ENCODE peak calls at places on chromosomes 4 and X, in nine cellular contexts. One of them, this sample, is unnamed.

GRCh38 chrX:74465424-74465823 is 44.1 kb downstream of the SLC16A2 start:
- DNase-seq in ovary: no peak
- DNase-seq in neural progenitor cell: no peak
- DNase-seq in cardiac muscle cell: no peak
- DNase-seq in Calu3: no peak
- DNase-seq in GM06990: no peak
- DNase-seq in nephron progenitor cell: no peak
- DNase-seq in upper lobe of right lung: no peak
- DNase-seq in spleen: no peak
- DNase-seq in this sample: no peak

GRCh38 chr4:140243345-140243753 is 89.4 kb upstream of the MAML3 start:
- DNase-seq in ovary: no peak
- DNase-seq in cardiac muscle cell: peak
- DNase-seq in Calu3: no peak
- DNase-seq in spleen: peak
- DNase-seq in nephron progenitor cell: peak
- DNase-seq in GM06990: peak
- DNase-seq in upper lobe of right lung: peak
- DNase-seq in neural progenitor cell: peak
- DNase-seq in this sample: no peak

GRCh38 chrX:104118765-104119164 is 6.4 kb downstream of the ZCCHC18 start:
- DNase-seq in neural progenitor cell: no peak
- DNase-seq in spleen: no peak
- DNase-seq in Calu3: no peak
- DNase-seq in cardiac muscle cell: no peak
- DNase-seq in ovary: no peak
- DNase-seq in nephron progenitor cell: no peak
- DNase-seq in upper lobe of right lung: no peak
- DNase-seq in GM06990: no peak
- DNase-seq in this sample: no peak

GRCh38 chr4:20273793-20274192 is 22.1 kb downstream of the SLIT2 start:
- DNase-seq in cardiac muscle cell: no peak
- DNase-seq in neural progenitor cell: peak
- DNase-seq in nephron progenitor cell: peak
- DNase-seq in spleen: no peak
- DNase-seq in Calu3: no peak
- DNase-seq in GM06990: no peak
- DNase-seq in upper lobe of right lung: no peak
- DNase-seq in ovary: no peak
- DNase-seq in this sample: no peak

GRCh38 chr4:110540606-110541440 is 64.9 kb downstream of the ENPEP start:
- DNase-seq in Calu3: no peak
- DNase-seq in upper lobe of right lung: no peak
- DNase-seq in ovary: no peak
- DNase-seq in neural progenitor cell: no peak
- DNase-seq in nephron progenitor cell: no peak
- DNase-seq in cardiac muscle cell: no peak
- DNase-seq in spleen: no peak
- DNase-seq in GM06990: no peak
- DNase-seq in this sample: no peak

GRCh38 chrX:80423000-80423399 is 2.8 kb downstream of the TENT5D start:
- DNase-seq in neural progenitor cell: no peak
- DNase-seq in Calu3: no peak
- DNase-seq in nephron progenitor cell: no peak
- DNase-seq in GM06990: no peak
- DNase-seq in cardiac muscle cell: no peak
- DNase-seq in ovary: no peak
- DNase-seq in spleen: no peak
- DNase-seq in upper lobe of right lung: no peak
- DNase-seq in this sample: no peak

GRCh38 chrX:110741213-110741796 is 54.3 kb downstream of the CHRDL1 start:
- DNase-seq in Calu3: no peak
- DNase-seq in upper lobe of right lung: no peak
- DNase-seq in neural progenitor cell: no peak
- DNase-seq in nephron progenitor cell: no peak
- DNase-seq in ovary: no peak
- DNase-seq in GM06990: no peak
- DNase-seq in spleen: no peak
- DNase-seq in cardiac muscle cell: no peak
- DNase-seq in this sample: no peak

GRCh38 chr4:145531193-145531592 is 49.5 kb downstream of the SMAD1 start:
- DNase-seq in GM06990: no peak
- DNase-seq in ovary: no peak
- DNase-seq in upper lobe of right lung: no peak
- DNase-seq in nephron progenitor cell: no peak
- DNase-seq in Calu3: no peak
- DNase-seq in spleen: no peak
- DNase-seq in neural progenitor cell: no peak
- DNase-seq in cardiac muscle cell: no peak
- DNase-seq in this sample: no peak

GRCh38 chrX:50648151-50648550 is 165.8 kb downstream of the SHROOM4 start:
- DNase-seq in GM06990: no peak
- DNase-seq in nephron progenitor cell: no peak
- DNase-seq in cardiac muscle cell: no peak
- DNase-seq in ovary: no peak
- DNase-seq in upper lobe of right lung: no peak
- DNase-seq in neural progenitor cell: no peak
- DNase-seq in spleen: no peak
- DNase-seq in Calu3: no peak
- DNase-seq in this sample: no peak

GRCh38 chrX:118585296-118585695 is 89.7 kb downstream of the DOCK11 start:
- DNase-seq in GM06990: no peak
- DNase-seq in cardiac muscle cell: no peak
- DNase-seq in Calu3: no peak
- DNase-seq in neural progenitor cell: no peak
- DNase-seq in ovary: no peak
- DNase-seq in nephron progenitor cell: no peak
- DNase-seq in spleen: no peak
- DNase-seq in upper lobe of right lung: no peak
- DNase-seq in this sample: no peak

GRCh38 chrX:154021131-154021611 is 1.5 kb upstream of the IRAK1 start:
- DNase-seq in neural progenitor cell: no peak
- DNase-seq in upper lobe of right lung: no peak
- DNase-seq in ovary: no peak
- DNase-seq in cardiac muscle cell: no peak
- DNase-seq in spleen: peak
- DNase-seq in GM06990: no peak
- DNase-seq in Calu3: no peak
- DNase-seq in nephron progenitor cell: no peak
- DNase-seq in this sample: no peak

GRCh38 chr4:166501941-166502382 is 628.9 kb downstream of the TLL1 start:
- DNase-seq in upper lobe of right lung: no peak
- DNase-seq in cardiac muscle cell: peak
- DNase-seq in ovary: no peak
- DNase-seq in GM06990: peak
- DNase-seq in neural progenitor cell: peak
- DNase-seq in spleen: no peak
- DNase-seq in Calu3: no peak
- DNase-seq in nephron progenitor cell: peak
- DNase-seq in this sample: peak

GRCh38 chr4:13928214-13928613 is 300.7 kb upstream of the BOD1L1 start:
- DNase-seq in Calu3: no peak
- DNase-seq in ovary: no peak
- DNase-seq in GM06990: no peak
- DNase-seq in cardiac muscle cell: no peak
- DNase-seq in neural progenitor cell: no peak
- DNase-seq in nephron progenitor cell: no peak
- DNase-seq in spleen: no peak
- DNase-seq in upper lobe of right lung: no peak
- DNase-seq in this sample: no peak

GRCh38 chr4:38132140-38132673 is 172.0 kb downstream of the PTTG2 start:
- DNase-seq in nephron progenitor cell: no peak
- DNase-seq in GM06990: peak
- DNase-seq in spleen: no peak
- DNase-seq in neural progenitor cell: peak
- DNase-seq in upper lobe of right lung: no peak
- DNase-seq in Calu3: no peak
- DNase-seq in ovary: peak
- DNase-seq in cardiac muscle cell: peak
- DNase-seq in this sample: no peak

GRCh38 chr4:8188743-8189550 is 10.1 kb upstream of the SH3TC1 start:
- DNase-seq in cardiac muscle cell: no peak
- DNase-seq in nephron progenitor cell: no peak
- DNase-seq in spleen: no peak
- DNase-seq in ovary: no peak
- DNase-seq in upper lobe of right lung: peak
- DNase-seq in neural progenitor cell: no peak
- DNase-seq in Calu3: no peak
- DNase-seq in GM06990: no peak
- DNase-seq in this sample: no peak

DNA sequence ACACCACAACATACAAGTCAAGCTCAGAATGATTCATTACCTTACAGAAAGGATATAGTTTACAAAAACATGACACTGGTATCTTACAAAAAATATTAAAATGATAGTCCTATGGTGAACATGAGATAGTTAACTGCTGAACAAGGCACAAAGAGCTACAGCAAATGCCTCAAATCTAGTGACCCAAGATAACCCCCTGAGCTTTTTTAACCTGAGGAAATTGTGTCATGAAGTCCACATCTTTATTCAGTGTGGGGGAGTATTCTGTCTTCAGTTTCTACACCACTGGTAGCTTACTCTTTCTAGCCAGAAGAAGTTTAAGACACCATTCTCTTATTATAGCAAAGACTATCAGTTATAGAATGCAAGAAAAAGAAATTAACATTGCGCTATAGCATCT is 218.7 kb downstream of the MAPK10 start:
- DNase-seq in upper lobe of right lung: no peak
- DNase-seq in Calu3: no peak
- DNase-seq in ovary: no peak
- DNase-seq in nephron progenitor cell: no peak
- DNase-seq in cardiac muscle cell: no peak
- DNase-seq in GM06990: no peak
- DNase-seq in spleen: no peak
- DNase-seq in neural progenitor cell: no peak
- DNase-seq in this sample: no peak
- TF ChIP-seq CTCF in upper lobe of right lung: no peak
- TF ChIP-seq CTCF in Calu3: no peak
- TF ChIP-seq CTCF in ovary: no peak
- TF ChIP-seq CTCF in nephron progenitor cell: no peak
- TF ChIP-seq CTCF in cardiac muscle cell: no peak
- TF ChIP-seq CTCF in GM06990: no peak
- TF ChIP-seq CTCF in spleen: no peak
- TF ChIP-seq CTCF in neural progenitor cell: no peak
- TF ChIP-seq CTCF in this sample: no peak

GRCh38 chrX:66022742-66023725 is 16.8 kb downstream of the VSIG4 start:
- DNase-seq in nephron progenitor cell: no peak
- DNase-seq in Calu3: no peak
- DNase-seq in GM06990: no peak
- DNase-seq in ovary: no peak
- DNase-seq in spleen: no peak
- DNase-seq in neural progenitor cell: peak
- DNase-seq in upper lobe of right lung: no peak
- DNase-seq in cardiac muscle cell: no peak
- DNase-seq in this sample: no peak
- TF ChIP-seq CTCF in nephron progenitor cell: no peak
- TF ChIP-seq CTCF in Calu3: no peak
- TF ChIP-seq CTCF in GM06990: peak
- TF ChIP-seq CTCF in ovary: no peak
- TF ChIP-seq CTCF in spleen: peak
- TF ChIP-seq CTCF in neural progenitor cell: peak
- TF ChIP-seq CTCF in upper lobe of right lung: peak
- TF ChIP-seq CTCF in cardiac muscle cell: peak
- TF ChIP-seq CTCF in this sample: no peak

GRCh38 chrX:15816886-15817285 is 26.6 kb downstream of the ZRSR2 start:
- DNase-seq in upper lobe of right lung: no peak
- DNase-seq in cardiac muscle cell: peak
- DNase-seq in spleen: no peak
- DNase-seq in ovary: no peak
- DNase-seq in GM06990: no peak
- DNase-seq in neural progenitor cell: no peak
- DNase-seq in Calu3: no peak
- DNase-seq in nephron progenitor cell: no peak
- DNase-seq in this sample: no peak

GRCh38 chrX:15815779-15816452 is 25.6 kb downstream of the ZRSR2 start:
- DNase-seq in Calu3: peak
- DNase-seq in spleen: no peak
- DNase-seq in upper lobe of right lung: no peak
- DNase-seq in nephron progenitor cell: peak
- DNase-seq in cardiac muscle cell: peak
- DNase-seq in ovary: no peak
- DNase-seq in neural progenitor cell: peak
- DNase-seq in GM06990: no peak
- DNase-seq in this sample: peak

GRCh38 chrX:15814811-15815210 is 24.5 kb downstream of the ZRSR2 start:
- DNase-seq in cardiac muscle cell: no peak
- DNase-seq in nephron progenitor cell: no peak
- DNase-seq in upper lobe of right lung: no peak
- DNase-seq in neural progenitor cell: no peak
- DNase-seq in spleen: no peak
- DNase-seq in GM06990: no peak
- DNase-seq in Calu3: no peak
- DNase-seq in ovary: no peak
- DNase-seq in this sample: no peak

GRCh38 chrX:15820106-15821073 is 30.1 kb downstream of the ZRSR2 start:
- DNase-seq in ovary: no peak
- DNase-seq in nephron progenitor cell: no peak
- DNase-seq in GM06990: no peak
- DNase-seq in cardiac muscle cell: no peak
- DNase-seq in neural progenitor cell: no peak
- DNase-seq in spleen: no peak
- DNase-seq in Calu3: no peak
- DNase-seq in upper lobe of right lung: no peak
- DNase-seq in this sample: no peak

DNA sequence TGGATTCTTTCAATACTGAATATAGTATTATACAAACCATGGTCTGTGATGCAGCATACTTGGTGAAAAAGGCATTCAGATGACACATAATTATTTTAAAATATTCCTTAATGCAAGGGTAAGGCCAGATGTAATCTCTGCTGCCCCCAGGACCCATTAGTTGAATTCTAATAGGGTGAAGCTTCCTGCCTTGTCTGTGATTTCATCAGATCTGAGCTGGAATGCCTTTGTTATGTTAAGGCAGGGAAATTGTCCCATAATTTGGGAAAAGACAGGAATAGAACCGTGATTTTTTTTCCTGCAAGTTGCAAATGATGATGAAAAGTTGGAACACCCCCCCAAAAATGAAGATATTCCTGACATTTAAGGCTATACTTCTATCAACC is 26.2 kb downstream of the ZRSR2 start:
- DNase-seq in spleen: no peak
- DNase-seq in nephron progenitor cell: no peak
- DNase-seq in ovary: no peak
- DNase-seq in Calu3: no peak
- DNase-seq in upper lobe of right lung: no peak
- DNase-seq in neural progenitor cell: no peak
- DNase-seq in cardiac muscle cell: no peak
- DNase-seq in GM06990: no peak
- DNase-seq in this sample: no peak
- TF ChIP-seq CTCF in spleen: no peak
- TF ChIP-seq CTCF in nephron progenitor cell: peak
- TF ChIP-seq CTCF in ovary: no peak
- TF ChIP-seq CTCF in Calu3: no peak
- TF ChIP-seq CTCF in upper lobe of right lung: no peak
- TF ChIP-seq CTCF in neural progenitor cell: no peak
- TF ChIP-seq CTCF in cardiac muscle cell: no peak
- TF ChIP-seq CTCF in GM06990: no peak
- TF ChIP-seq CTCF in this sample: no peak

DNA sequence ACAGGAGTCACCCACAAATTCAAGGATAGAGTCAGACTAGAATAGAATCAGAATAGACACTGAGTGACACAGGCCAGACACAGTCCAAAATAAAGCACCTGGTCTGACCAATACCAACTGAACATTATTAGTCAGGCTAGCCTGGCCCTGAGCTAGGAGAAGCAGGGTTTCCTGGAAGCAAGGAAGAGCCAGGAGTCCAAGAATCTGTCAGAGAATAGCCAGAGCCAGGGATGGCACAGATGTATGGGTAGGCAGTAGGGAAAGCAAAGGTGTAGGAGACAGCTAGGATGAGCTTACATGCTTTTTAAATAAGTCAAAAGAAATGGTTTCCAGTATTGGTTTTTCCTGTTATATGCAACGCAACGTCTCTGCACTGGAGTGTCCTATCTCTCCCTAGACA is 3.7 kb downstream of the BTC start:
- DNase-seq in Calu3: no peak
- DNase-seq in neural progenitor cell: no peak
- DNase-seq in ovary: no peak
- DNase-seq in nephron progenitor cell: no peak
- DNase-seq in cardiac muscle cell: no peak
- DNase-seq in upper lobe of right lung: no peak
- DNase-seq in GM06990: no peak
- DNase-seq in spleen: no peak
- DNase-seq in this sample: no peak
- TF ChIP-seq CTCF in Calu3: no peak
- TF ChIP-seq CTCF in neural progenitor cell: no peak
- TF ChIP-seq CTCF in ovary: no peak
- TF ChIP-seq CTCF in nephron progenitor cell: no peak
- TF ChIP-seq CTCF in cardiac muscle cell: no peak
- TF ChIP-seq CTCF in upper lobe of right lung: no peak
- TF ChIP-seq CTCF in GM06990: no peak
- TF ChIP-seq CTCF in spleen: no peak
- TF ChIP-seq CTCF in this sample: no peak